ENCODE peak calls at places on chromosomes 2 and 18, in six cellular contexts. P, S, I, A, J and K are unnamed samples.
A peak's percentile ranks its signal among the peaks of the same experiment; 100 is the strongest.

GRCh38 chr2:40123746-40124145 is 328.1 kb downstream of the SLC8A1 start:
- DNase-seq in P (peak; percentile 43), S (no peak), I (no peak), A (no peak), J (no peak), K (no peak)

GRCh38 chr2:108621689-108622681 is 87.7 kb downstream of the LIMS1 start:
- DNase-seq in P (no peak), S (peak; percentile 35), I (no peak), A (no peak), J (no peak), K (no peak)

GRCh38 chr2:40734797-40735196 is 282.9 kb upstream of the SLC8A1 start:
- DNase-seq in P (peak; percentile 60), S (no peak), I (no peak), A (no peak), J (no peak), K (peak; percentile 70)

GRCh38 chr2:1162768-1163584 is 212.3 kb downstream of the SNTG2 start:
- DNase-seq in P (no peak), S (no peak), I (no peak), A (no peak), J (no peak), K (peak; percentile 2)

GRCh38 chr18:35580748-35581534 is 599 bp upstream of the GALNT1 start:
- DNase-seq in P (peak; percentile 82), S (peak; percentile 88), I (peak; percentile 75), A (no peak), J (peak; percentile 89), K (peak; percentile 21)

GRCh38 chr2:191863988-191864387 is 17.1 kb upstream of the CAVIN2 start:
- DNase-seq in P (no peak), S (no peak), I (no peak), A (no peak), J (no peak), K (peak; percentile 8)

GRCh38 chr2:66869076-66869475 is 434.2 kb downstream of the MEIS1 start:
- DNase-seq in P (peak; percentile 63), S (no peak), I (no peak), A (no peak), J (no peak), K (peak; percentile 53)

GRCh38 chr2:228681426-228681825 is 499.9 kb upstream of the SPHKAP start:
- DNase-seq in P (peak; percentile 75), S (peak; percentile 50), I (no peak), A (peak; percentile 34), J (peak; percentile 16), K (peak; percentile 66)

GRCh38 chr2:134463726-134464076 is 209.8 kb downstream of the MGAT5 start:
- DNase-seq in P (no peak), S (no peak), I (no peak), A (no peak), J (no peak), K (no peak)

GRCh38 chr18:38526922-38527321 is 961.3 kb upstream of the CELF4 start:
- DNase-seq in P (no peak), S (no peak), I (peak; percentile 23), A (no peak), J (no peak), K (no peak)

GRCh38 chr2:217090024-217090473 is 230.2 kb upstream of the TNP1 start:
- DNase-seq in P (peak; percentile 43), S (no peak), I (peak; percentile 76), A (no peak), J (no peak), K (no peak)

GRCh38 chr2:166627893-166628292 is 133.8 kb upstream of the SCN7A start:
- DNase-seq in P (no peak), S (no peak), I (no peak), A (no peak), J (no peak), K (peak; percentile 19)

GRCh38 chr2:234178309-234179030 is 128.0 kb downstream of the SPP2 start:
- DNase-seq in P (peak; percentile 47), S (peak; percentile 33), I (no peak), A (no peak), J (no peak), K (peak; percentile 83)

GRCh38 chr18:27793013-27793412 is 383.9 kb downstream of the CDH2 start:
- DNase-seq in P (no peak), S (no peak), I (no peak), A (no peak), J (no peak), K (no peak)

GRCh38 chr2:61536086-61536722 is 2.0 kb downstream of the XPO1 start:
- DNase-seq in P (peak; percentile 48), S (no peak), I (peak; percentile 28), A (no peak), J (peak; percentile 10), K (peak; percentile 5)

GRCh38 chr2:101432411-101433181 is 42.3 kb downstream of the RFX8 start:
- DNase-seq in P (peak; percentile 91), S (no peak), I (no peak), A (no peak), J (no peak), K (peak; percentile 65)

GRCh38 chr2:24635181-24635580 is 144.1 kb downstream of the NCOA1 start:
- DNase-seq in P (peak; percentile 86), S (no peak), I (no peak), A (no peak), J (peak; percentile 23), K (no peak)

GRCh38 chr18:61926532-61926931 is 33.7 kb upstream of the RNF152 start:
- DNase-seq in P (no peak), S (no peak), I (no peak), A (no peak), J (no peak), K (no peak)

GRCh38 chr18:24986611-24987270 is 365.2 kb downstream of the ZNF521 start:
- DNase-seq in P (peak; percentile 33), S (peak; percentile 37), I (no peak), A (no peak), J (no peak), K (no peak)

GRCh38 chr18:1958798-1959197 is 612.5 kb downstream of the METTL4 start:
- DNase-seq in P (no peak), S (no peak), I (no peak), A (no peak), J (no peak), K (no peak)

DNA sequence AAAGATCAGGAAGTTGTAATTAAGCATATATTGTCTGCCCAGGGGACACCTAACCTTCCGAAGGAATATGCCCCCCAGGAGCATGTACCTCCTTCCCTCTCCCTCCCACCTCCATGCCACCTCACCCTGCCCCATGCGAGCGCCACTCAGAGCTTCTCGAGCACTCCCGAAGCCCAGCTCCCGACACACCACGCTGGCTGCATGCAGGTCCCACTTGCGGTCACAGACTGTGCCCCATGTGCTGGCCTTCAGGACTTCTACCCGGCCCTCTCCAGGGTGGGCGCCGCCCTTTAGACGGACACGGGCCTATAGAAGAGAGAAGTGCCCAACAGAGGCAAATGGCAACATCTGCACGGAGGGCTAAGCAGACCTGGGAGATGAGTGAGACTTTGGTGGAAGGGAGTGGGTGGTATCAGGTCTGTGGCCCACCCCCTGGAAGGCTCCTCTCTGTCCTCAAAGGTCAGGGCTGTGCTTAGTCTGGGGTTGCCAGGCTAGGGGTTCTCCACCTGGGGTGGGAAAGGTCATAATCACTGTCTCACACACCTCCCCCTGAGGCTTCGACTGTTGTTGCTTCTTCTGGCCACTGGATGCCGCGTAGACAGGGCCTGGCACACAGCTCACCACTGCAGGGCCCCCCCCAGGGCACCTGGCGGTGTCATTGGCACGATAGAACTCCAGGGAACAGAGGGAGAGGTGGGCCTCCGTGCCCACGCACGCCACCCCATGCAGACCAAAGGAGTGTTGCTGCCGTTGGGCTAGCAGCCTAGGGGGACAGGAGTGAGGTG is 6.6 kb downstream of the HTRA2 start:
- DNase-seq in P (no peak), S (no peak), I (no peak), A (no peak), J (no peak), K (no peak)
- TF ChIP-seq EZH2phosphoT487 in P (no peak), S (no peak), I (no peak), A (no peak), J (no peak), K (no peak)

GRCh38 chr18:50194623-50195532 is at the start of gene MYO5B:
- DNase-seq in P (peak; percentile 5), S (peak; percentile 92), I (peak; percentile 94), A (peak; percentile 42), J (peak; percentile 86), K (peak; percentile 69)
- H3K9ac ChIP-seq in P (no peak within 1 kb of the TSS), S (no peak within 1 kb of the TSS), I (peak within 1 kb of the TSS; percentile 82), A (peak within 1 kb of the TSS; percentile 64), J (no peak within 1 kb of the TSS), K (peak within 1 kb of the TSS; percentile 68)

GRCh38 chr2:241867776-241868420 is 1.6 kb upstream of the RTP5 start:
- DNase-seq in P (peak; percentile 17), S (no peak), I (no peak), A (no peak), J (peak; percentile 42), K (no peak)
- TF ChIP-seq EZH2phosphoT487 in P (no peak), S (no peak), I (no peak), A (no peak), J (no peak), K (no peak)

GRCh38 chr2:207506426-207506825 is 23.3 kb upstream of the CREB1 start:
- DNase-seq in P (no peak), S (no peak), I (peak; percentile 23), A (no peak), J (no peak), K (no peak)

GRCh38 chr2:207505180-207505579 is 24.6 kb upstream of the CREB1 start:
- DNase-seq in P (no peak), S (peak; percentile 79), I (no peak), A (no peak), J (no peak), K (no peak)

GRCh38 chr2:207504513-207505171 is 25.1 kb upstream of the CREB1 start:
- DNase-seq in P (peak; percentile 78), S (peak; percentile 60), I (no peak), A (no peak), J (no peak), K (no peak)

GRCh38 chr2:207503234-207503633 is 26.5 kb upstream of the CREB1 start:
- DNase-seq in P (peak; percentile 64), S (no peak), I (no peak), A (no peak), J (no peak), K (no peak)

GRCh38 chr2:207505728-207506127 is 24.0 kb upstream of the CREB1 start:
- DNase-seq in P (peak; percentile 90), S (no peak), I (no peak), A (no peak), J (no peak), K (peak; percentile 96)
- H3K9ac ChIP-seq in P (peak overlapping the region; percentile 66), S (no peak overlapping the region), I (no peak overlapping the region), A (no peak overlapping the region), J (peak overlapping the region; percentile 54), K (peak overlapping the region; percentile 65)

GRCh38 chr2:131105156-131105949 is at the start of gene PLEKHB2:
- DNase-seq in P (peak; percentile 90), S (peak; percentile 94), I (peak; percentile 92), A (peak; percentile 83), J (peak; percentile 96), K (peak; percentile 91)

GRCh38 chr2:131105950-131106801 is 1.0 kb downstream of the PLEKHB2 start:
- DNase-seq in P (peak; percentile 84), S (peak; percentile 23), I (peak; percentile 48), A (no peak), J (peak; percentile 27), K (peak; percentile 57)

DNA sequence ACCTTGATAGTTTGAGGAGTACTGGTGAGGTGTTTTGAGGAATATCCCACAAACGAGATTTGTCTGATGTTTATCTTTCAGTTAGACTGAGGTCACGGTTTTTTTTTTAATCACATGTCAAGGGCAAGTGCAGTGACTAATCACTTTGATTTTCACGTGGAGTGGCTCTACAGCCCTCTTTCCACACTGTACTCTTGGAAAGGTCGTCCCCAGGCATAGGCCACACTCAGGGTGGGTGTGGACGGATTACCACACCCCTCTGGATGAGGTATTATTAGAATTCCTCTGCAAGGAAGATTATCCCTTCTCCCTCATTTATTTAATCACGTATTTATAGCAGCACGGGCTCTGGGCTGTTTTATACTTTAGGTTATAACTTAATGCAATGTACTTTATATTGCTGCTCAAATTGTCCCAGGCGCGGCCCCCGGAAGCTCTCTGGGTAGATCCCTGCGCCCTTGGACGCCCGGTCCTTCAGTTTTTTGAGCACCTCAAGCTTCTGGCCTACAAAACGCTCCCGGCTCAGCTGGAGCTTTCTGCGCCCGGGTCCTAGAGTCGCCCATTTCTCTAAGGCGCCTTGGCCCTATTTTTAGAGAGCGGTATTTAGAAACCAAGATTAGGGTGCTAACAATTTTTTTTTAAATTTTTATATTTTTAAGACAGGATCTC is 515 bp upstream of the PLEKHB2 start:
- DNase-seq in P (peak; percentile 89), S (no peak), I (peak; percentile 84), A (peak; percentile 84), J (peak; percentile 78), K (peak; percentile 46)
- TF ChIP-seq EZH2phosphoT487 in P (no peak), S (no peak), I (no peak), A (no peak), J (no peak), K (no peak)